ENCODE peak calls at places on chromosomes 5 and 9, in six cellular contexts. One of them, this sample, is unnamed.
A peak's percentile ranks its signal among the peaks of the same experiment; 100 is the strongest.

GRCh38 chr5:151123897-151124751 is 33.5 kb downstream of the ANXA6 start:
- DNase-seq in CD4-positive, CD25-positive, alpha-beta regulatory T cell: no peak
- DNase-seq in mammary epithelial cell: no peak
- DNase-seq in heart right ventricle: peak; percentile 57
- DNase-seq in fibroblast of lung: peak; percentile 16
- DNase-seq in suprapubic skin: no peak
- DNase-seq in this sample: peak; percentile 87

GRCh38 chr5:134136771-134137170 is 22.3 kb downstream of the TCF7 start:
- DNase-seq in fibroblast of lung: no peak
- DNase-seq in suprapubic skin: peak; percentile 37
- DNase-seq in heart right ventricle: no peak
- DNase-seq in mammary epithelial cell: no peak
- DNase-seq in CD4-positive, CD25-positive, alpha-beta regulatory T cell: no peak
- DNase-seq in this sample: peak; percentile 0

GRCh38 chr5:140011297-140011802 is 31.7 kb downstream of the NRG2 start:
- DNase-seq in CD4-positive, CD25-positive, alpha-beta regulatory T cell: no peak
- DNase-seq in heart right ventricle: peak; percentile 63
- DNase-seq in fibroblast of lung: no peak
- DNase-seq in suprapubic skin: no peak
- DNase-seq in mammary epithelial cell: peak; percentile 51
- DNase-seq in this sample: no peak

GRCh38 chr9:98607152-98607551 is 101.6 kb downstream of the GABBR2 start:
- DNase-seq in mammary epithelial cell: no peak
- DNase-seq in fibroblast of lung: peak; percentile 73
- DNase-seq in heart right ventricle: no peak
- DNase-seq in CD4-positive, CD25-positive, alpha-beta regulatory T cell: no peak
- DNase-seq in suprapubic skin: no peak
- DNase-seq in this sample: no peak

GRCh38 chr9:120905794-120906248 is 20.8 kb downstream of the TRAF1 start:
- DNase-seq in fibroblast of lung: no peak
- DNase-seq in suprapubic skin: no peak
- DNase-seq in CD4-positive, CD25-positive, alpha-beta regulatory T cell: no peak
- DNase-seq in heart right ventricle: no peak
- DNase-seq in mammary epithelial cell: no peak
- DNase-seq in this sample: no peak

GRCh38 chr5:39016587-39017275 is 57.5 kb downstream of the RICTOR start:
- DNase-seq in fibroblast of lung: peak; percentile 60
- DNase-seq in CD4-positive, CD25-positive, alpha-beta regulatory T cell: no peak
- DNase-seq in heart right ventricle: no peak
- DNase-seq in mammary epithelial cell: no peak
- DNase-seq in suprapubic skin: no peak
- DNase-seq in this sample: no peak

GRCh38 chr5:96189028-96189826 is 227.6 kb upstream of the ELL2 start:
- DNase-seq in fibroblast of lung: no peak
- DNase-seq in CD4-positive, CD25-positive, alpha-beta regulatory T cell: no peak
- DNase-seq in suprapubic skin: no peak
- DNase-seq in mammary epithelial cell: no peak
- DNase-seq in heart right ventricle: no peak
- DNase-seq in this sample: no peak

GRCh38 chr5:157312492-157312891 is 46.6 kb downstream of the CYFIP2 start:
- DNase-seq in mammary epithelial cell: peak; percentile 47
- DNase-seq in CD4-positive, CD25-positive, alpha-beta regulatory T cell: peak; percentile 66
- DNase-seq in fibroblast of lung: peak; percentile 53
- DNase-seq in heart right ventricle: no peak
- DNase-seq in suprapubic skin: no peak
- DNase-seq in this sample: peak; percentile 64

GRCh38 chr5:157464518-157465171 is 4.6 kb downstream of the NIPAL4 start:
- DNase-seq in heart right ventricle: no peak
- DNase-seq in suprapubic skin: no peak
- DNase-seq in mammary epithelial cell: peak; percentile 96
- DNase-seq in CD4-positive, CD25-positive, alpha-beta regulatory T cell: no peak
- DNase-seq in fibroblast of lung: peak; percentile 89
- DNase-seq in this sample: peak; percentile 49

GRCh38 chr9:89667730-89668129 is 62.9 kb downstream of the GADD45G start:
- DNase-seq in fibroblast of lung: no peak
- DNase-seq in heart right ventricle: no peak
- DNase-seq in mammary epithelial cell: no peak
- DNase-seq in suprapubic skin: no peak
- DNase-seq in CD4-positive, CD25-positive, alpha-beta regulatory T cell: no peak
- DNase-seq in this sample: no peak

GRCh38 chr9:2876726-2877125 is 32.8 kb upstream of the PUM3 start:
- DNase-seq in CD4-positive, CD25-positive, alpha-beta regulatory T cell: no peak
- DNase-seq in suprapubic skin: no peak
- DNase-seq in fibroblast of lung: no peak
- DNase-seq in mammary epithelial cell: no peak
- DNase-seq in heart right ventricle: no peak
- DNase-seq in this sample: no peak

GRCh38 chr9:112112519-112112918 is 62.6 kb downstream of the SUSD1 start:
- DNase-seq in CD4-positive, CD25-positive, alpha-beta regulatory T cell: no peak
- DNase-seq in mammary epithelial cell: peak; percentile 94
- DNase-seq in suprapubic skin: no peak
- DNase-seq in heart right ventricle: no peak
- DNase-seq in fibroblast of lung: peak; percentile 65
- DNase-seq in this sample: peak; percentile 63

GRCh38 chr9:87157366-87158031 is 210.2 kb upstream of the GAS1 start:
- DNase-seq in CD4-positive, CD25-positive, alpha-beta regulatory T cell: no peak
- DNase-seq in fibroblast of lung: no peak
- DNase-seq in suprapubic skin: no peak
- DNase-seq in mammary epithelial cell: peak; percentile 58
- DNase-seq in heart right ventricle: no peak
- DNase-seq in this sample: no peak

GRCh38 chr5:109767184-109767995 is 77.7 kb downstream of the MAN2A1 start:
- DNase-seq in fibroblast of lung: no peak
- DNase-seq in heart right ventricle: no peak
- DNase-seq in mammary epithelial cell: no peak
- DNase-seq in suprapubic skin: no peak
- DNase-seq in CD4-positive, CD25-positive, alpha-beta regulatory T cell: no peak
- DNase-seq in this sample: no peak

GRCh38 chr5:59423021-59423420 is 470.5 kb downstream of the PDE4D start:
- DNase-seq in suprapubic skin: no peak
- DNase-seq in heart right ventricle: no peak
- DNase-seq in mammary epithelial cell: no peak
- DNase-seq in fibroblast of lung: no peak
- DNase-seq in CD4-positive, CD25-positive, alpha-beta regulatory T cell: no peak
- DNase-seq in this sample: no peak

GRCh38 chr9:130143279-130143893 is 28.8 kb upstream of the NCS1 start:
- DNase-seq in fibroblast of lung: no peak
- DNase-seq in suprapubic skin: no peak
- DNase-seq in CD4-positive, CD25-positive, alpha-beta regulatory T cell: no peak
- DNase-seq in mammary epithelial cell: no peak
- DNase-seq in heart right ventricle: no peak
- DNase-seq in this sample: no peak

GRCh38 chr9:38041564-38042267 is 27.3 kb downstream of the SHB start:
- DNase-seq in CD4-positive, CD25-positive, alpha-beta regulatory T cell: no peak
- DNase-seq in suprapubic skin: no peak
- DNase-seq in heart right ventricle: no peak
- DNase-seq in fibroblast of lung: no peak
- DNase-seq in mammary epithelial cell: no peak
- DNase-seq in this sample: no peak

GRCh38 chr9:136539427-136540412 is 6.1 kb downstream of the NOTCH1 start:
- DNase-seq in mammary epithelial cell: no peak
- DNase-seq in CD4-positive, CD25-positive, alpha-beta regulatory T cell: peak; percentile 78
- DNase-seq in fibroblast of lung: peak; percentile 11
- DNase-seq in suprapubic skin: peak; percentile 96
- DNase-seq in heart right ventricle: peak; percentile 97
- DNase-seq in this sample: peak; percentile 86

GRCh38 chr5:23269981-23270380 is 237.4 kb upstream of the PRDM9 start:
- DNase-seq in heart right ventricle: no peak
- DNase-seq in suprapubic skin: no peak
- DNase-seq in CD4-positive, CD25-positive, alpha-beta regulatory T cell: no peak
- DNase-seq in fibroblast of lung: peak; percentile 66
- DNase-seq in mammary epithelial cell: peak; percentile 60
- DNase-seq in this sample: no peak

GRCh38 chr5:160521392-160521663 is 99.7 kb downstream of the PTTG1 start:
- DNase-seq in suprapubic skin: no peak
- DNase-seq in CD4-positive, CD25-positive, alpha-beta regulatory T cell: no peak
- DNase-seq in heart right ventricle: no peak
- DNase-seq in fibroblast of lung: no peak
- DNase-seq in mammary epithelial cell: no peak
- DNase-seq in this sample: no peak

GRCh38 chr5:58018016-58018415 is 441.9 kb downstream of the PLK2 start:
- DNase-seq in suprapubic skin: no peak
- DNase-seq in CD4-positive, CD25-positive, alpha-beta regulatory T cell: no peak
- DNase-seq in mammary epithelial cell: no peak
- DNase-seq in heart right ventricle: no peak
- DNase-seq in fibroblast of lung: no peak
- DNase-seq in this sample: no peak

GRCh38 chr9:37503736-37504135 is 18.0 kb downstream of the POLR1E start:
- DNase-seq in heart right ventricle: no peak
- DNase-seq in suprapubic skin: no peak
- DNase-seq in fibroblast of lung: no peak
- DNase-seq in mammary epithelial cell: no peak
- DNase-seq in CD4-positive, CD25-positive, alpha-beta regulatory T cell: no peak
- DNase-seq in this sample: peak; percentile 74

GRCh38 chr5:137300411-137301240 is 198.5 kb downstream of the SPOCK1 start:
- DNase-seq in CD4-positive, CD25-positive, alpha-beta regulatory T cell: no peak
- DNase-seq in suprapubic skin: no peak
- DNase-seq in mammary epithelial cell: peak; percentile 23
- DNase-seq in heart right ventricle: no peak
- DNase-seq in fibroblast of lung: peak; percentile 41
- DNase-seq in this sample: peak; percentile 39

GRCh38 chr9:18893051-18893450 is 140.0 kb downstream of the SAXO1 start:
- DNase-seq in fibroblast of lung: no peak
- DNase-seq in CD4-positive, CD25-positive, alpha-beta regulatory T cell: no peak
- DNase-seq in heart right ventricle: no peak
- DNase-seq in suprapubic skin: no peak
- DNase-seq in mammary epithelial cell: no peak
- DNase-seq in this sample: no peak

GRCh38 chr5:75848077-75848476 is 130.8 kb upstream of the POC5 start:
- DNase-seq in mammary epithelial cell: no peak
- DNase-seq in fibroblast of lung: no peak
- DNase-seq in suprapubic skin: no peak
- DNase-seq in CD4-positive, CD25-positive, alpha-beta regulatory T cell: no peak
- DNase-seq in heart right ventricle: no peak
- DNase-seq in this sample: no peak

GRCh38 chr5:133377736-133378135 is 234.6 kb downstream of the FSTL4 start:
- DNase-seq in CD4-positive, CD25-positive, alpha-beta regulatory T cell: no peak
- DNase-seq in heart right ventricle: no peak
- DNase-seq in mammary epithelial cell: no peak
- DNase-seq in suprapubic skin: no peak
- DNase-seq in fibroblast of lung: no peak
- DNase-seq in this sample: no peak

GRCh38 chr9:100213730-100214477 is 114.9 kb downstream of the INVS start:
- DNase-seq in fibroblast of lung: no peak
- DNase-seq in mammary epithelial cell: no peak
- DNase-seq in heart right ventricle: no peak
- DNase-seq in CD4-positive, CD25-positive, alpha-beta regulatory T cell: no peak
- DNase-seq in suprapubic skin: no peak
- DNase-seq in this sample: no peak

GRCh38 chr9:78118742-78119473 is 87.3 kb upstream of the GNAQ start:
- DNase-seq in mammary epithelial cell: peak; percentile 98
- DNase-seq in fibroblast of lung: peak; percentile 17
- DNase-seq in heart right ventricle: no peak
- DNase-seq in CD4-positive, CD25-positive, alpha-beta regulatory T cell: peak; percentile 58
- DNase-seq in suprapubic skin: no peak
- DNase-seq in this sample: no peak

GRCh38 chr5:149803641-149804468 is 73.7 kb downstream of the PPARGC1B start:
- DNase-seq in heart right ventricle: peak; percentile 74
- DNase-seq in mammary epithelial cell: no peak
- DNase-seq in CD4-positive, CD25-positive, alpha-beta regulatory T cell: no peak
- DNase-seq in suprapubic skin: no peak
- DNase-seq in fibroblast of lung: no peak
- DNase-seq in this sample: no peak

GRCh38 chr5:76046761-76047160 is 36.4 kb upstream of the SV2C start:
- DNase-seq in fibroblast of lung: no peak
- DNase-seq in mammary epithelial cell: peak; percentile 20
- DNase-seq in CD4-positive, CD25-positive, alpha-beta regulatory T cell: no peak
- DNase-seq in suprapubic skin: no peak
- DNase-seq in heart right ventricle: no peak
- DNase-seq in this sample: no peak

GRCh38 chr9:97565262-97565661 is 63.8 kb downstream of the TMOD1 start:
- DNase-seq in mammary epithelial cell: no peak
- DNase-seq in fibroblast of lung: no peak
- DNase-seq in suprapubic skin: no peak
- DNase-seq in CD4-positive, CD25-positive, alpha-beta regulatory T cell: no peak
- DNase-seq in heart right ventricle: no peak
- DNase-seq in this sample: no peak

GRCh38 chr5:5350101-5350500 is 72.4 kb upstream of the ICE1 start:
- DNase-seq in fibroblast of lung: no peak
- DNase-seq in mammary epithelial cell: no peak
- DNase-seq in CD4-positive, CD25-positive, alpha-beta regulatory T cell: no peak
- DNase-seq in heart right ventricle: no peak
- DNase-seq in suprapubic skin: no peak
- DNase-seq in this sample: no peak

GRCh38 chr5:132007399-132008162 is 3.9 kb downstream of the ACSL6 start:
- DNase-seq in suprapubic skin: peak; percentile 74
- DNase-seq in CD4-positive, CD25-positive, alpha-beta regulatory T cell: peak; percentile 65
- DNase-seq in mammary epithelial cell: peak; percentile 71
- DNase-seq in fibroblast of lung: peak; percentile 84
- DNase-seq in heart right ventricle: peak; percentile 83
- DNase-seq in this sample: peak; percentile 97

DNA sequence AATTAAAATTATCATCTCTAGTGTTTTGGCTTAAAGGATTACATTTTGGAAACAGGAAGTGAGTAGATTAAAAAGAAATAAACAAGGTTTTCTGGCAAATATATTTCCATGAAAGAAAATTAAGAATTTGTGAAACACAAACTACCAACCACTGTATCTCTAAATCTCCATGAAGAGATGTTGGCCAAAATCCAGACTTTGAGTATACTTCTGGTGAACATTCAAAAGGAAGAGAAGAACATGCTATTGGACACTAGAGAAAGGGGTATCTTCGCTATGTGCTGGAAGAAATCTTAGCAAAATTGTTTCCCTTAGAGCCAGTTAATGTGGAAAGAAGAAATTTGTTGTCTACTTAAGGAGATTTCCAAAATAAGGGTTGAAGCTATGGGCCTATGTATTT is 710.4 kb upstream of the CTNND2 start:
- DNase-seq in mammary epithelial cell: no peak
- DNase-seq in fibroblast of lung: no peak
- DNase-seq in suprapubic skin: no peak
- DNase-seq in CD4-positive, CD25-positive, alpha-beta regulatory T cell: no peak
- DNase-seq in heart right ventricle: no peak
- DNase-seq in this sample: no peak
- H3K9me3 ChIP-seq in mammary epithelial cell: no peaks in the 10 kb centered on the region
- H3K9me3 ChIP-seq in fibroblast of lung: no peaks in the 10 kb centered on the region
- H3K9me3 ChIP-seq in suprapubic skin: peaks cover 8% of the 10 kb centered on the region
- H3K9me3 ChIP-seq in CD4-positive, CD25-positive, alpha-beta regulatory T cell: peaks cover 3% of the 10 kb centered on the region
- H3K9me3 ChIP-seq in heart right ventricle: peaks cover 5% of the 10 kb centered on the region
- H3K9me3 ChIP-seq in this sample: no peaks in the 10 kb centered on the region

GRCh38 chr5:147773587-147773986 is 8.9 kb downstream of the JAKMIP2 start:
- DNase-seq in heart right ventricle: no peak
- DNase-seq in fibroblast of lung: no peak
- DNase-seq in CD4-positive, CD25-positive, alpha-beta regulatory T cell: no peak
- DNase-seq in suprapubic skin: no peak
- DNase-seq in mammary epithelial cell: no peak
- DNase-seq in this sample: no peak
- H3K27ac ChIP-seq in heart right ventricle: no peak overlapping the region
- H3K27ac ChIP-seq in fibroblast of lung: no peak overlapping the region
- H3K27ac ChIP-seq in CD4-positive, CD25-positive, alpha-beta regulatory T cell: no peak overlapping the region
- H3K27ac ChIP-seq in suprapubic skin: no peak overlapping the region
- H3K27ac ChIP-seq in mammary epithelial cell: no peak overlapping the region
- H3K27ac ChIP-seq in this sample: no peak overlapping the region

GRCh38 chr5:35890021-35890740 is 33.5 kb downstream of the IL7R start:
- DNase-seq in suprapubic skin: no peak
- DNase-seq in fibroblast of lung: peak; percentile 65
- DNase-seq in heart right ventricle: no peak
- DNase-seq in mammary epithelial cell: no peak
- DNase-seq in CD4-positive, CD25-positive, alpha-beta regulatory T cell: no peak
- DNase-seq in this sample: no peak
- H3K9me3 ChIP-seq in suprapubic skin: no peaks in the 10 kb centered on the region
- H3K9me3 ChIP-seq in fibroblast of lung: no peaks in the 10 kb centered on the region
- H3K9me3 ChIP-seq in heart right ventricle: no peaks in the 10 kb centered on the region
- H3K9me3 ChIP-seq in mammary epithelial cell: no peaks in the 10 kb centered on the region
- H3K9me3 ChIP-seq in CD4-positive, CD25-positive, alpha-beta regulatory T cell: no peaks in the 10 kb centered on the region
- H3K9me3 ChIP-seq in this sample: no peaks in the 10 kb centered on the region

GRCh38 chr9:108903437-108904103 is 30.4 kb downstream of the ELP1 start:
- DNase-seq in heart right ventricle: no peak
- DNase-seq in CD4-positive, CD25-positive, alpha-beta regulatory T cell: no peak
- DNase-seq in mammary epithelial cell: no peak
- DNase-seq in suprapubic skin: no peak
- DNase-seq in fibroblast of lung: peak; percentile 26
- DNase-seq in this sample: no peak
- H3K27ac ChIP-seq in heart right ventricle: no peak overlapping the region
- H3K27ac ChIP-seq in CD4-positive, CD25-positive, alpha-beta regulatory T cell: no peak overlapping the region
- H3K27ac ChIP-seq in mammary epithelial cell: no peak overlapping the region
- H3K27ac ChIP-seq in suprapubic skin: no peak overlapping the region
- H3K27ac ChIP-seq in fibroblast of lung: no peak overlapping the region
- H3K27ac ChIP-seq in this sample: no peak overlapping the region

This sample was measured in adrenal gland.